ENCODE peak calls at places on chromosomes 4 and X, in five cellular contexts. W is endothelial cell of umbilical vein; Q is activated T-cell treated with anti-CD3 and anti-CD28 coated beads, Interleukin-2, amount 50 U/mL, for 1 hour; T is cortex of kidney; L is CD8-positive, alpha-beta memory T cell. I is an unnamed sample.

GRCh38 chr4:83644677-83645639 is 109.0 kb downstream of the GPAT3 start:
- DNase-seq in L (peak), W (peak), Q (no peak), T (no peak), I (no peak)

GRCh38 chrX:70196961-70197805 is 19.9 kb downstream of the DGAT2L6 start:
- DNase-seq in Q (peak), T (no peak), L (peak), W (peak), I (peak)

GRCh38 chr4:58553679-58554078 is 1443.5 kb upstream of the IGFBP7 start:
- DNase-seq in W (no peak), T (no peak), Q (no peak), L (no peak), I (no peak)

GRCh38 chrX:107602694-107603239 is 25.5 kb upstream of the PRPS1 start:
- DNase-seq in W (no peak), L (no peak), Q (no peak), T (no peak), I (no peak)

GRCh38 chr4:76308548-76308947 is 2.0 kb downstream of the STBD1 start:
- DNase-seq in T (no peak), L (no peak), W (no peak), Q (no peak), I (no peak)

GRCh38 chr4:82201805-82202636 is 171.8 kb downstream of the HNRNPD start:
- DNase-seq in W (peak), Q (peak), T (no peak), L (peak), I (no peak)

GRCh38 chrX:134547047-134547679 is 87.2 kb downstream of the HPRT1 start:
- DNase-seq in W (peak), Q (no peak), T (no peak), L (no peak), I (no peak)

GRCh38 chr4:98747659-98748091 is 89.3 kb upstream of the TSPAN5 start:
- DNase-seq in Q (no peak), W (peak), T (no peak), L (no peak), I (no peak)

GRCh38 chr4:53688186-53688790 is 97.0 kb upstream of the LNX1 start:
- DNase-seq in L (no peak), Q (no peak), T (no peak), W (peak), I (no peak)

GRCh38 chr4:127959794-127960193 is 5.2 kb downstream of the MFSD8 start:
- DNase-seq in L (no peak), T (no peak), Q (no peak), W (no peak), I (no peak)

GRCh38 chr4:6128221-6128871 is 72.0 kb downstream of the JAKMIP1 start:
- DNase-seq in T (no peak), Q (no peak), W (no peak), L (no peak), I (no peak)

GRCh38 chr4:182704903-182705302 is 212.3 kb downstream of the DCTD start:
- DNase-seq in T (no peak), W (no peak), L (no peak), Q (no peak), I (no peak)

GRCh38 chr4:166535865-166536264 is 662.8 kb downstream of the TLL1 start:
- DNase-seq in W (no peak), L (no peak), Q (no peak), T (no peak), I (no peak)

GRCh38 chr4:120977435-120977997 is 55.0 kb upstream of the PRDM5 start:
- DNase-seq in T (no peak), Q (no peak), W (peak), L (no peak), I (no peak)

GRCh38 chrX:119541188-119541587 is 24.0 kb downstream of the STEEP1 start:
- DNase-seq in Q (no peak), L (no peak), W (peak), T (no peak), I (no peak)

GRCh38 chr4:74675673-74676279 is 118.5 kb downstream of the BTC start:
- DNase-seq in L (no peak), W (peak), Q (no peak), T (no peak), I (no peak)

GRCh38 chrX:118847676-118848075 is 24.1 kb downstream of the ZCCHC12 start:
- DNase-seq in Q (no peak), W (peak), T (no peak), L (peak), I (no peak)

GRCh38 chr4:90943311-90943710 is 816.1 kb downstream of the CCSER1 start:
- DNase-seq in L (no peak), W (no peak), Q (no peak), T (no peak), I (no peak)

GRCh38 chr4:67634741-67635140 is 66.2 kb downstream of the UBA6 start:
- DNase-seq in L (no peak), T (no peak), Q (no peak), W (no peak), I (no peak)

GRCh38 chr4:865572-865971 is 39.6 kb upstream of the CPLX1 start:
- DNase-seq in L (no peak), T (no peak), Q (no peak), W (no peak), I (no peak)

GRCh38 chr4:185710487-185710995 is 101.5 kb downstream of the SORBS2 start:
- DNase-seq in T (no peak), L (no peak), W (no peak), Q (no peak), I (no peak)

GRCh38 chr4:38837849-38838248 is 18.8 kb downstream of the TLR6 start:
- DNase-seq in W (peak), Q (no peak), T (no peak), L (peak), I (no peak)

GRCh38 chr4:86926428-86927086 is 8.3 kb upstream of the AFF1 start:
- DNase-seq in Q (no peak), L (no peak), W (no peak), T (no peak), I (no peak)

GRCh38 chr4:150268444-150268843 is 190.2 kb downstream of the DCLK2 start:
- DNase-seq in W (peak), L (no peak), T (no peak), Q (no peak), I (no peak)

GRCh38 chrX:134975516-134975915 is 15.3 kb upstream of the SMIM10 start:
- DNase-seq in Q (no peak), T (no peak), L (no peak), W (no peak), I (no peak)

GRCh38 chr4:138035781-138036258 is 206.3 kb downstream of the SLC7A11 start:
- DNase-seq in T (no peak), W (peak), Q (no peak), L (no peak), I (no peak)

GRCh38 chrX:12115377-12115776 is 22.9 kb upstream of the FRMPD4 start:
- DNase-seq in T (no peak), L (no peak), Q (no peak), W (peak), I (no peak)

GRCh38 chrX:104098151-104098808 is 14.0 kb upstream of the ZCCHC18 start:
- DNase-seq in W (peak), T (no peak), Q (no peak), L (peak), I (no peak)

GRCh38 chr4:94277539-94277938 is 65.1 kb downstream of the HPGDS start:
- DNase-seq in W (no peak), L (no peak), Q (no peak), T (no peak), I (no peak)

GRCh38 chr4:110865611-110866254 is 242.9 kb upstream of the PITX2 start:
- DNase-seq in L (no peak), Q (no peak), T (no peak), W (no peak), I (no peak)

GRCh38 chr4:52983563-52984303 is 121.6 kb downstream of the RASL11B start:
- DNase-seq in T (no peak), Q (no peak), W (peak), L (peak), I (no peak)